ENCODE peak calls at places on chromosomes 1 and 21, in four cellular contexts. R, G, T and J are unnamed samples.

GRCh38 chr1:9732123-9732971 is 80.8 kb downstream of the PIK3CD start:
- DNase-seq in T (no peak), G (no peak), R (no peak), J (no peak)

GRCh38 chr1:119080586-119080985 is 59.9 kb downstream of the WARS2 start:
- DNase-seq in T (no peak), R (peak; percentile 28), G (peak; percentile 98), J (no peak)

GRCh38 chr1:199778324-199778955 is 249.1 kb upstream of the NR5A2 start:
- DNase-seq in T (peak; percentile 35), R (peak; percentile 88), G (peak; percentile 29), J (no peak)

GRCh38 chr1:1337793-1338147 is 6.7 kb downstream of the TAS1R3 start:
- DNase-seq in G (no peak), T (no peak), R (no peak), J (no peak)

GRCh38 chr1:2024887-2025286 is 5.7 kb downstream of the GABRD start:
- DNase-seq in G (no peak), T (no peak), R (no peak), J (no peak)

GRCh38 chr1:187725216-187725615 is 896.5 kb downstream of the PLA2G4A start:
- DNase-seq in T (no peak), R (no peak), G (no peak), J (no peak)

GRCh38 chr21:39694750-39695149 is 50.2 kb upstream of the IGSF5 start:
- DNase-seq in G (peak; percentile 59), R (no peak), T (no peak), J (no peak)

GRCh38 chr1:167697667-167698141 is 24.1 kb upstream of the MPZL1 start:
- DNase-seq in T (no peak), R (no peak), G (no peak), J (no peak)

GRCh38 chr1:99365121-99365520 is 100.8 kb downstream of the PLPPR4 start:
- DNase-seq in G (no peak), R (no peak), T (no peak), J (no peak)

GRCh38 chr1:73901656-73902276 is 296.2 kb downstream of the LRRIQ3 start:
- DNase-seq in G (no peak), T (no peak), R (no peak), J (no peak)

GRCh38 chr1:65067491-65068201 is 80.4 kb upstream of the AK4 start:
- DNase-seq in G (peak; percentile 58), T (peak; percentile 84), R (peak; percentile 71), J (no peak)

GRCh38 chr1:154193821-154194220 is 1.9 kb upstream of the TPM3 start:
- DNase-seq in R (no peak), T (no peak), G (no peak), J (peak; percentile 80)

GRCh38 chr1:109784551-109785252 is 21.0 kb upstream of the EPS8L3 start:
- DNase-seq in T (no peak), R (no peak), G (no peak), J (no peak)

GRCh38 chr1:46543382-46543760 is 8.1 kb downstream of the KNCN start:
- DNase-seq in T (no peak), R (peak; percentile 19), G (no peak), J (no peak)

GRCh38 chr21:25734654-25735220 is at the start of the genes ATP5PF and GABPA:
- DNase-seq in R (peak; percentile 93), G (peak; percentile 99), T (peak; percentile 98), J (peak; percentile 84)

GRCh38 chr21:25735895-25736597 is 1.3 kb downstream of the GABPA start:
- DNase-seq in T (peak; percentile 73), R (no peak), G (peak; percentile 50), J (no peak)

GRCh38 chr21:25732091-25732760 is 2.5 kb downstream of the ATP5PF start:
- DNase-seq in T (no peak), G (no peak), R (no peak), J (no peak)

GRCh38 chr21:25733859-25734653 is 648 bp downstream of the ATP5PF start:
- DNase-seq in T (peak; percentile 49), R (no peak), G (peak; percentile 48), J (no peak)

DNA sequence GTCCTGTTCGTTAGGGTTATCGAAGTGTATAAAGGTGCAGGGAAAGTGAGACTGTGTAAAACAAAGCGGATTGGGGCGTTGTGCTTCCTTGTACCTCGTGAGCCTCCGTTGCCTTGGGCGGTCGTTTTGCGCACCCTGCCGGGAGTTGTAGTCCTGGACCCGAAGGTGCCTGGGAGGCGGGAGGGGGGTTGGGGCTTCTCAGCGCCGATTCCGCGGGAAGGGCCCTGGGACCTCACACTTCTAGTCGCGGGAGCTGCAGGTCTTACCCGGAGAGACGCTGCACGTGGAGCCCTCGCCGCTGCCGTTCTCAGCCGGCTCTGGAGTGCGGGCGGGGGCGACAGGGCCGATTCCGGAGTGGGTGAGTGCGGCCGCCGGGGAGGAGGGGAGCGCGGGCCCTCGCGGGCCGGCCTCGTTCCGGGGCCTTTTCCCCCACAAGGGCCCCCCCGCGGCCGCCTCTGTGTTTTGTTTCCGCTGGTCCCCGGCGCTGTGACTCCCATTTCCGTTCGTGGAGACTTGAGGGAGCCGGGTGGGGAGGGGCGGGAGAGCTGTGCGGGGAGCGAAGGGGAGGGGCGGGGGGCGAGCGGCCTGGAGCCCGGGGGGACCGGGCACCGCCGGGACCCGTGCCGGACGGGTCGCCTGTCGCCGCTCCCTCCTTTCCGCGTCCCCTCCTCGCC is 586 bp downstream of the GABPA start:
- DNase-seq in T (peak; percentile 79), R (peak; percentile 45), G (peak; percentile 90), J (no peak)
- TF ChIP-seq CTCF in T (no peak), R (no peak), G (peak; percentile 24), J (peak; percentile 21)

GRCh38 chr1:7810395-7810794 is 26.3 kb downstream of the PER3 start:
- DNase-seq in R (no peak), T (peak; percentile 44), G (peak; percentile 91), J (peak; percentile 36)
- H2AFZ ChIP-seq in R (no peak overlapping the region), T (no peak overlapping the region), G (no peak overlapping the region), J (no peak overlapping the region)

DNA sequence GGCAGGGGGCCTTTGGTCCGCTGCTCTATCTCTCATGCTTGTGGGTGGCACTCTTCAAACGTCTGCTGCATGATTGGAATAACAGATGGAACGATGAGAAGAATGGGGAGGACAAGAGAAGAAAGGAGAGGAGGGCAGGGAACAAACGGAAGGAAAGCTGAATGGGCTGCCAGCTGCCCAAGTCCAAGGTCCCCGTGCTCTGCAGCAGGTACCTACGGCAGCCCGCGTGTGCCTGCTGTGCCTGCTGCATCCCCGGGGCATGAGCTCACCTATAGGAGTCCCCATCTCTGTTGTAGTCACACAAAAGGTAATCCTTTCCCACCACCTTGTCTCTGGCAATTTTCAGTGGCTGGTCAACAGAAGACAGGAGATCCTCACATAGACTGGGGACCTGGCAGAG is 73.1 kb downstream of the SLC66A1 start:
- DNase-seq in R (no peak), T (no peak), G (no peak), J (no peak)
- H3K27ac ChIP-seq in R (no peak overlapping the region), T (no peak overlapping the region), G (peak overlapping the region; percentile 34), J (no peak overlapping the region)

GRCh38 chr1:206925116-206925736 is 3.5 kb upstream of the FCMR start:
- DNase-seq in T (no peak), R (no peak), G (no peak), J (no peak)
- TF ChIP-seq CTCF in T (no peak), R (no peak), G (no peak), J (peak; percentile 45)

GRCh38 chr1:116934586-116935207 is 25.0 kb downstream of the PTGFRN start:
- DNase-seq in R (no peak), G (no peak), T (no peak), J (no peak)
- H2AFZ ChIP-seq in R (no peak overlapping the region), G (no peak overlapping the region), T (no peak overlapping the region), J (no peak overlapping the region)

DNA sequence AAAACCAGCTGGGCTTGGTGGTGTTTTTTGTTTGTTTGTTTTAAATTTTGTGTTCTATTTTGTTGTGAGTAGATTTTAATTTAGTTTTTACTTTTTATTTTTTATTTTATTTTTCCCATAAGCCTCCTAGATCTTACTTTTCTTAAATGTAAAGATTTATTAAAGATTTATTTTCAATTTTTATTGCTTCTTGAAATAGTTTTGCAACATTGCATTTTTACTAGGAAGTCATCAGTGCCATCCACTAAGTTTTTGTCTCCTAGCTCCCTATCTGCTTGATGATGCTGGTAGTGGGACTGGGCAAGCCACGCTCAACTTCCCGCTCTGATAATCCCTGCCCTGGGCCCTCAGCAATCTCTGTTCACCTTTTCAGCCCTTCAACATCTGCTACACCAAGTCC is 175.4 kb downstream of the CDC7 start:
- DNase-seq in G (no peak), R (no peak), T (no peak), J (no peak)
- H3K27ac ChIP-seq in G (no peak overlapping the region), R (no peak overlapping the region), T (no peak overlapping the region), J (no peak overlapping the region)

GRCh38 chr21:45011426-45011825 is 63.0 kb upstream of the ADARB1 start:
- DNase-seq in R (no peak), T (no peak), G (no peak), J (no peak)

GRCh38 chr21:45011911-45012660 is 62.3 kb upstream of the ADARB1 start:
- DNase-seq in R (peak; percentile 88), T (peak; percentile 78), G (peak; percentile 91), J (no peak)

GRCh38 chr21:45009616-45010015 is 64.8 kb upstream of the ADARB1 start:
- DNase-seq in G (no peak), T (no peak), R (no peak), J (no peak)

GRCh38 chr21:45010860-45011259 is 63.5 kb upstream of the ADARB1 start:
- DNase-seq in G (no peak), T (no peak), R (no peak), J (no peak)

DNA sequence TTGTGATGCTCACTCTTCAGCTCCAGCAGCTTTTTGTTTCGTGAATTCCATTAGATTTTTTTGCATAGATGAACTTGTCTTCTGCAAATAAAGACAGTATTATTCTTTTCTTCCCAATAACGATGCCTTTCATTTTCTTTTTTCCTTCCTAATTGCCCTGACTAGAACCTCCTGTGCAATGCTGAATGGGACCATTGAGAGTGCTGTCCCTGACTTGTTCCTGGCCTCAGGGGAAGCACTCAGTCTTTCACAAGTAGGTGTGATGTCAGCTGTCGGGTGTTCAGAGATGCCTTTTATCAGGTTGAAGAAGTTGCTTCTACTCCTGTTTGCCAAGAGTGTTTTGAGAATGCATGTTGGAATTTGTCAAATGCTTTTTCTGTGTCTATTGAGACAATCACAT is 64.3 kb upstream of the ADARB1 start:
- DNase-seq in G (no peak), R (peak; percentile 77), T (no peak), J (no peak)
- TF ChIP-seq CTCF in G (no peak), R (no peak), T (no peak), J (no peak)

GRCh38 chr1:26626994-26627393 is 68.8 kb upstream of the ARID1A start:
- DNase-seq in G (peak; percentile 53), T (no peak), R (no peak), J (no peak)
- H2AFZ ChIP-seq in G (no peak overlapping the region), T (no peak overlapping the region), R (no peak overlapping the region), J (no peak overlapping the region)

GRCh38 chr1:147771216-147772125 is 11.1 kb upstream of the GJA5 start:
- DNase-seq in R (peak; percentile 70), T (no peak), G (no peak), J (no peak)

GRCh38 chr1:147772540-147772939 is 12.1 kb upstream of the GJA5 start:
- DNase-seq in G (no peak), T (no peak), R (no peak), J (no peak)

GRCh38 chr1:147768582-147768981 is 8.2 kb upstream of the GJA5 start:
- DNase-seq in T (no peak), R (no peak), G (no peak), J (no peak)

GRCh38 chr1:147773215-147773715 is 12.9 kb upstream of the GJA5 start:
- DNase-seq in G (no peak), R (no peak), T (no peak), J (no peak)

DNA sequence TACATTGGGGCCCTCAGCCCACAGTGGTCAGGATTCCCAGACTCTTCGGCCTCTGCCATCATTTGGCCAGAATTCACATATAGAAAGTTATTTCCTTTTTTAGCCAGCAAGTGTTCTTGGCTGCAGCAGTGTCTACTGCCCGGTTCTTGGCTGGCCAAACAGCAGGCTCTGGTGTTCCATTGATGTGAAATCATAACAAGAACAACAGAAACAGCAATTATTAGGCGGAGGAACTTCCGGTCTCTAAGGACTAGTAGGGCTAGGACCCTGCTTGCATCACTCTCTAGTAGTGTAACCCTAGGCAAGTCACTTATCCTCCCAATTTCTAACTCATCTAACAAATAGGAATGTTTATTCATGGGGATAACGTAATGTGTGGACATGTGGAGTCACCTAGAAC is 8.7 kb upstream of the GJA5 start:
- DNase-seq in R (no peak), G (no peak), T (peak; percentile 51), J (no peak)
- H3K27ac ChIP-seq in R (no peak overlapping the region), G (no peak overlapping the region), T (no peak overlapping the region), J (no peak overlapping the region)